ENCODE peak calls at places on chromosomes 11 and 22, in six cellular contexts. One of them, this sample, is unnamed.

GRCh38 chr11:12017865-12018453 is 9.5 kb upstream of the DKK3 start:
- DNase-seq in activated CD4-positive, alpha-beta T cell treated with anti-CD3 and anti-CD28 coated beads for 24 hours: no peak
- DNase-seq in head of caudate nucleus: no peak
- DNase-seq in stimulated activated CD8-positive, alpha-beta memory T cell treated with anti-CD3 and anti-CD28 coated beads, Interleukin-7, amount 100 ng/mL, for 1 hour: no peak
- DNase-seq in neural crest cell: no peak
- DNase-seq in non-pigmented ciliary epithelial cell: no peak
- DNase-seq in this sample: peak

GRCh38 chr11:21121991-21122390 is 452.6 kb downstream of the NELL1 start:
- DNase-seq in activated CD4-positive, alpha-beta T cell treated with anti-CD3 and anti-CD28 coated beads for 24 hours: no peak
- DNase-seq in head of caudate nucleus: no peak
- DNase-seq in stimulated activated CD8-positive, alpha-beta memory T cell treated with anti-CD3 and anti-CD28 coated beads, Interleukin-7, amount 100 ng/mL, for 1 hour: no peak
- DNase-seq in neural crest cell: no peak
- DNase-seq in non-pigmented ciliary epithelial cell: no peak
- DNase-seq in this sample: no peak

GRCh38 chr22:38272373-38273134 is at the start of gene TMEM184B:
- DNase-seq in activated CD4-positive, alpha-beta T cell treated with anti-CD3 and anti-CD28 coated beads for 24 hours: peak
- DNase-seq in head of caudate nucleus: peak
- DNase-seq in stimulated activated CD8-positive, alpha-beta memory T cell treated with anti-CD3 and anti-CD28 coated beads, Interleukin-7, amount 100 ng/mL, for 1 hour: peak
- DNase-seq in neural crest cell: peak
- DNase-seq in non-pigmented ciliary epithelial cell: no peak
- DNase-seq in this sample: peak

GRCh38 chr22:49052023-49052538 is 775.6 kb downstream of the BRD1 start:
- DNase-seq in activated CD4-positive, alpha-beta T cell treated with anti-CD3 and anti-CD28 coated beads for 24 hours: no peak
- DNase-seq in head of caudate nucleus: peak
- DNase-seq in stimulated activated CD8-positive, alpha-beta memory T cell treated with anti-CD3 and anti-CD28 coated beads, Interleukin-7, amount 100 ng/mL, for 1 hour: peak
- DNase-seq in neural crest cell: no peak
- DNase-seq in non-pigmented ciliary epithelial cell: no peak
- DNase-seq in this sample: peak

GRCh38 chr11:119094816-119095065 is 6.9 kb downstream of the DPAGT1 start:
- DNase-seq in activated CD4-positive, alpha-beta T cell treated with anti-CD3 and anti-CD28 coated beads for 24 hours: no peak
- DNase-seq in head of caudate nucleus: peak
- DNase-seq in stimulated activated CD8-positive, alpha-beta memory T cell treated with anti-CD3 and anti-CD28 coated beads, Interleukin-7, amount 100 ng/mL, for 1 hour: no peak
- DNase-seq in neural crest cell: no peak
- DNase-seq in non-pigmented ciliary epithelial cell: peak
- DNase-seq in this sample: peak

GRCh38 chr11:22173532-22173931 is 19.4 kb upstream of the ANO5 start:
- DNase-seq in activated CD4-positive, alpha-beta T cell treated with anti-CD3 and anti-CD28 coated beads for 24 hours: no peak
- DNase-seq in head of caudate nucleus: no peak
- DNase-seq in stimulated activated CD8-positive, alpha-beta memory T cell treated with anti-CD3 and anti-CD28 coated beads, Interleukin-7, amount 100 ng/mL, for 1 hour: no peak
- DNase-seq in neural crest cell: no peak
- DNase-seq in non-pigmented ciliary epithelial cell: no peak
- DNase-seq in this sample: no peak

GRCh38 chr11:925496-926301 is at the start of gene AP2A2:
- DNase-seq in activated CD4-positive, alpha-beta T cell treated with anti-CD3 and anti-CD28 coated beads for 24 hours: peak
- DNase-seq in head of caudate nucleus: peak
- DNase-seq in stimulated activated CD8-positive, alpha-beta memory T cell treated with anti-CD3 and anti-CD28 coated beads, Interleukin-7, amount 100 ng/mL, for 1 hour: peak
- DNase-seq in neural crest cell: peak
- DNase-seq in non-pigmented ciliary epithelial cell: no peak
- DNase-seq in this sample: peak

GRCh38 chr11:1226981-1227550 is 4.2 kb downstream of the MUC5B start:
- DNase-seq in activated CD4-positive, alpha-beta T cell treated with anti-CD3 and anti-CD28 coated beads for 24 hours: no peak
- DNase-seq in head of caudate nucleus: no peak
- DNase-seq in stimulated activated CD8-positive, alpha-beta memory T cell treated with anti-CD3 and anti-CD28 coated beads, Interleukin-7, amount 100 ng/mL, for 1 hour: no peak
- DNase-seq in neural crest cell: no peak
- DNase-seq in non-pigmented ciliary epithelial cell: no peak
- DNase-seq in this sample: peak

GRCh38 chr22:17633217-17633997 is 4.9 kb upstream of the ATP6V1E1 start:
- DNase-seq in activated CD4-positive, alpha-beta T cell treated with anti-CD3 and anti-CD28 coated beads for 24 hours: no peak
- DNase-seq in head of caudate nucleus: no peak
- DNase-seq in stimulated activated CD8-positive, alpha-beta memory T cell treated with anti-CD3 and anti-CD28 coated beads, Interleukin-7, amount 100 ng/mL, for 1 hour: no peak
- DNase-seq in neural crest cell: no peak
- DNase-seq in non-pigmented ciliary epithelial cell: peak
- DNase-seq in this sample: peak

GRCh38 chr11:75239551-75240290 is 853 bp upstream of the TPBGL start:
- DNase-seq in activated CD4-positive, alpha-beta T cell treated with anti-CD3 and anti-CD28 coated beads for 24 hours: no peak
- DNase-seq in head of caudate nucleus: peak
- DNase-seq in stimulated activated CD8-positive, alpha-beta memory T cell treated with anti-CD3 and anti-CD28 coated beads, Interleukin-7, amount 100 ng/mL, for 1 hour: no peak
- DNase-seq in neural crest cell: no peak
- DNase-seq in non-pigmented ciliary epithelial cell: no peak
- DNase-seq in this sample: no peak

GRCh38 chr11:98967005-98967404 is 53.7 kb upstream of the CNTN5 start:
- DNase-seq in activated CD4-positive, alpha-beta T cell treated with anti-CD3 and anti-CD28 coated beads for 24 hours: no peak
- DNase-seq in head of caudate nucleus: no peak
- DNase-seq in stimulated activated CD8-positive, alpha-beta memory T cell treated with anti-CD3 and anti-CD28 coated beads, Interleukin-7, amount 100 ng/mL, for 1 hour: no peak
- DNase-seq in neural crest cell: no peak
- DNase-seq in non-pigmented ciliary epithelial cell: no peak
- DNase-seq in this sample: no peak

GRCh38 chr11:17649696-17650600 is 69.4 kb upstream of the MYOD1 start:
- DNase-seq in activated CD4-positive, alpha-beta T cell treated with anti-CD3 and anti-CD28 coated beads for 24 hours: no peak
- DNase-seq in head of caudate nucleus: no peak
- DNase-seq in stimulated activated CD8-positive, alpha-beta memory T cell treated with anti-CD3 and anti-CD28 coated beads, Interleukin-7, amount 100 ng/mL, for 1 hour: no peak
- DNase-seq in neural crest cell: no peak
- DNase-seq in non-pigmented ciliary epithelial cell: no peak
- DNase-seq in this sample: peak

GRCh38 chr11:11329062-11329806 is 23.8 kb downstream of the CSNK2A3 start:
- DNase-seq in activated CD4-positive, alpha-beta T cell treated with anti-CD3 and anti-CD28 coated beads for 24 hours: no peak
- DNase-seq in head of caudate nucleus: no peak
- DNase-seq in stimulated activated CD8-positive, alpha-beta memory T cell treated with anti-CD3 and anti-CD28 coated beads, Interleukin-7, amount 100 ng/mL, for 1 hour: no peak
- DNase-seq in neural crest cell: no peak
- DNase-seq in non-pigmented ciliary epithelial cell: no peak
- DNase-seq in this sample: no peak

GRCh38 chr11:130131957-130132850 is 27.4 kb upstream of the ST14 start:
- DNase-seq in activated CD4-positive, alpha-beta T cell treated with anti-CD3 and anti-CD28 coated beads for 24 hours: peak
- DNase-seq in head of caudate nucleus: no peak
- DNase-seq in stimulated activated CD8-positive, alpha-beta memory T cell treated with anti-CD3 and anti-CD28 coated beads, Interleukin-7, amount 100 ng/mL, for 1 hour: peak
- DNase-seq in neural crest cell: peak
- DNase-seq in non-pigmented ciliary epithelial cell: no peak
- DNase-seq in this sample: peak

GRCh38 chr11:44505591-44506054 is 59.8 kb upstream of the CD82 start:
- DNase-seq in activated CD4-positive, alpha-beta T cell treated with anti-CD3 and anti-CD28 coated beads for 24 hours: no peak
- DNase-seq in head of caudate nucleus: no peak
- DNase-seq in stimulated activated CD8-positive, alpha-beta memory T cell treated with anti-CD3 and anti-CD28 coated beads, Interleukin-7, amount 100 ng/mL, for 1 hour: no peak
- DNase-seq in neural crest cell: no peak
- DNase-seq in non-pigmented ciliary epithelial cell: peak
- DNase-seq in this sample: peak

GRCh38 chr22:37485714-37486223 is 415 bp downstream of the MFNG start:
- DNase-seq in activated CD4-positive, alpha-beta T cell treated with anti-CD3 and anti-CD28 coated beads for 24 hours: no peak
- DNase-seq in head of caudate nucleus: no peak
- DNase-seq in stimulated activated CD8-positive, alpha-beta memory T cell treated with anti-CD3 and anti-CD28 coated beads, Interleukin-7, amount 100 ng/mL, for 1 hour: no peak
- DNase-seq in neural crest cell: no peak
- DNase-seq in non-pigmented ciliary epithelial cell: no peak
- DNase-seq in this sample: no peak